ENCODE peak calls at places on chromosomes 5 and 9, in seven cellular contexts. X is amniotic epithelial cell, I is heart left ventricle, J is endothelial cell, K is OCI-LY7, N is nucleus accumbens, Q is Ammon's horn. Z is an unnamed sample.

GRCh38 chr5:59988396-59988795 is 94.9 kb upstream of the PDE4D start:
- DNase-seq in X (no peak), I (no peak), J (no peak), K (no peak), N (no peak), Q (no peak), Z (peak)

GRCh38 chr5:2848634-2849033 is 97.2 kb upstream of the IRX2 start:
- DNase-seq in X (no peak), I (no peak), J (no peak), K (no peak), N (no peak), Q (no peak), Z (no peak)

GRCh38 chr5:100746730-100747129 is 156.4 kb downstream of the ST8SIA4 start:
- DNase-seq in X (no peak), I (no peak), J (no peak), K (peak), N (no peak), Q (peak), Z (peak)

GRCh38 chr9:89153618-89154017 is 25.0 kb downstream of the SHC3 start:
- DNase-seq in X (peak), I (no peak), J (no peak), K (no peak), N (no peak), Q (no peak), Z (no peak)

GRCh38 chr9:124267271-124267807 is 9.6 kb downstream of the NEK6 start:
- DNase-seq in X (peak), I (no peak), J (peak), K (peak), N (no peak), Q (peak), Z (peak)

GRCh38 chr9:116550728-116551436 is 136.2 kb upstream of the TRIM32 start:
- DNase-seq in X (peak), I (no peak), J (no peak), K (no peak), N (no peak), Q (peak), Z (peak)

GRCh38 chr9:14419302-14419937 is 105.5 kb upstream of the NFIB start:
- DNase-seq in X (no peak), I (no peak), J (no peak), K (no peak), N (no peak), Q (peak), Z (no peak)

GRCh38 chr9:112315905-112316304 is 17.5 kb downstream of the PTBP3 start:
- DNase-seq in X (no peak), I (no peak), J (no peak), K (no peak), N (no peak), Q (no peak), Z (no peak)

GRCh38 chr5:181059297-181060230 is 19.5 kb downstream of the BTNL9 start:
- DNase-seq in X (no peak), I (no peak), J (peak), K (no peak), N (no peak), Q (no peak), Z (no peak)

GRCh38 chr5:2206244-2207108 is 323.8 kb upstream of the IRX4 start:
- DNase-seq in X (no peak), I (no peak), J (no peak), K (no peak), N (no peak), Q (no peak), Z (no peak)

GRCh38 chr9:37034320-37034937 is 361 bp upstream of the PAX5 start:
- DNase-seq in X (no peak), I (no peak), J (peak), K (peak), N (no peak), Q (no peak), Z (peak)

GRCh38 chr9:132411091-132411508 is 1.1 kb downstream of the CFAP77 start:
- DNase-seq in X (peak), I (no peak), J (peak), K (peak), N (no peak), Q (no peak), Z (peak)

GRCh38 chr5:132057498-132058255 is 2.8 kb upstream of the IL3 start:
- DNase-seq in X (no peak), I (peak), J (no peak), K (no peak), N (no peak), Q (no peak), Z (no peak)

GRCh38 chr9:81529556-81530193 is 159.7 kb downstream of the TLE1 start:
- DNase-seq in X (peak), I (no peak), J (no peak), K (no peak), N (no peak), Q (no peak), Z (no peak)

GRCh38 chr5:146948666-146949065 is 70.1 kb upstream of the PPP2R2B start:
- DNase-seq in X (no peak), I (no peak), J (no peak), K (no peak), N (no peak), Q (no peak), Z (no peak)

GRCh38 chr5:28408186-28408585 is 1369.8 kb upstream of the CDH9 start:
- DNase-seq in X (peak), I (no peak), J (no peak), K (no peak), N (no peak), Q (no peak), Z (no peak)

GRCh38 chr5:32225445-32225844 is 51.3 kb upstream of the GOLPH3 start:
- DNase-seq in X (peak), I (no peak), J (no peak), K (no peak), N (no peak), Q (no peak), Z (no peak)

GRCh38 chr9:98989036-98990000 is 45.6 kb downstream of the COL15A1 start:
- DNase-seq in X (peak), I (no peak), J (no peak), K (peak), N (no peak), Q (no peak), Z (no peak)

GRCh38 chr5:38463634-38464521 is 92.6 kb downstream of the LIFR start:
- DNase-seq in X (peak), I (no peak), J (no peak), K (no peak), N (no peak), Q (no peak), Z (no peak)

GRCh38 chr5:173954671-173955605 is 34.0 kb upstream of the C5orf47 start:
- DNase-seq in X (peak), I (no peak), J (no peak), K (no peak), N (no peak), Q (no peak), Z (no peak)

GRCh38 chr5:151202381-151203139 is 21.3 kb downstream of the CCDC69 start:
- DNase-seq in X (peak), I (no peak), J (no peak), K (peak), N (no peak), Q (no peak), Z (no peak)

GRCh38 chr5:151770383-151771258 is 1.1 kb upstream of the G3BP1 start:
- DNase-seq in X (peak), I (peak), J (peak), K (peak), N (peak), Q (peak), Z (peak)

GRCh38 chr5:394671-395155 is 48.3 kb upstream of the EXOC3 start:
- DNase-seq in X (no peak), I (peak), J (no peak), K (no peak), N (no peak), Q (no peak), Z (no peak)

GRCh38 chr5:31500256-31500655 is 31.6 kb downstream of the DROSHA start:
- DNase-seq in X (no peak), I (no peak), J (no peak), K (no peak), N (no peak), Q (no peak), Z (no peak)

GRCh38 chr9:134557331-134557730 is 84.3 kb upstream of the COL5A1 start:
- DNase-seq in X (no peak), I (no peak), J (no peak), K (no peak), N (no peak), Q (peak), Z (no peak)

GRCh38 chr5:92559743-92560142 is 1021.3 kb downstream of the NR2F1-AS1 start:
- DNase-seq in X (peak), I (no peak), J (no peak), K (no peak), N (no peak), Q (no peak), Z (no peak)

GRCh38 chr9:121797056-121797455 is 145.6 kb downstream of the DAB2IP start:
- DNase-seq in X (no peak), I (no peak), J (no peak), K (no peak), N (no peak), Q (no peak), Z (no peak)

Z was measured in Kasumi-1.